ENCODE peak calls at places on chromosomes 12 and 14, in four cellular contexts. U is prostate gland, F is upper lobe of left lung, V is sigmoid colon. H is an unnamed sample.

GRCh38 chr12:130796985-130797686 is 41.9 kb downstream of the STX2 start:
- DNase-seq in V (no peak), U (no peak), F (peak; percentile 70), H (no peak)

GRCh38 chr12:93311827-93312226 is 65.9 kb upstream of the NUDT4 start:
- DNase-seq in U (no peak), V (no peak), F (no peak), H (no peak)

GRCh38 chr12:87467893-87468292 is 561.3 kb downstream of the C12orf50 start:
- DNase-seq in U (no peak), V (no peak), F (no peak), H (no peak)

GRCh38 chr14:76143642-76144041 is 8.1 kb upstream of the GPATCH2L start:
- DNase-seq in V (no peak), U (no peak), F (no peak), H (no peak)

GRCh38 chr12:51430196-51430895 is 5.7 kb downstream of the SLC4A8 start:
- DNase-seq in U (no peak), V (no peak), F (no peak), H (no peak)

GRCh38 chr14:55240526-55241178 is 30.6 kb upstream of the FBXO34 start:
- DNase-seq in F (peak; percentile 82), V (no peak), U (no peak), H (no peak)

GRCh38 chr12:71938728-71939385 is at the start of gene TPH2:
- DNase-seq in V (no peak), F (peak; percentile 38), U (no peak), H (no peak)

GRCh38 chr12:6229224-6229748 is 29.1 kb downstream of the CD9 start:
- DNase-seq in U (peak; percentile 93), V (peak; percentile 86), F (no peak), H (peak; percentile 73)

GRCh38 chr12:6724409-6724797 is 557 bp downstream of the COPS7A start:
- DNase-seq in F (no peak), U (peak; percentile 7), V (peak; percentile 72), H (no peak)

GRCh38 chr12:46855760-46856159 is 30.0 kb upstream of the SLC38A4 start:
- DNase-seq in V (no peak), U (no peak), F (no peak), H (no peak)

GRCh38 chr12:26712892-26713291 is 120.1 kb downstream of the ITPR2 start:
- DNase-seq in U (no peak), F (no peak), V (no peak), H (no peak)

GRCh38 chr12:45008211-45008610 is 42.7 kb downstream of the DBX2 start:
- DNase-seq in U (no peak), V (no peak), F (no peak), H (no peak)

GRCh38 chr12:113007166-113007565 is 28.8 kb downstream of the OAS2 start:
- DNase-seq in F (no peak), V (no peak), U (no peak), H (no peak)

GRCh38 chr12:123253606-123254459 is 17.8 kb downstream of the CDK2AP1 start:
- DNase-seq in U (peak; percentile 38), V (no peak), F (no peak), H (no peak)

GRCh38 chr14:92844220-92844619 is 50.1 kb downstream of the GOLGA5 start:
- DNase-seq in V (no peak), U (no peak), F (no peak), H (no peak)

GRCh38 chr12:98464155-98464554 is 51.2 kb upstream of the TMPO start:
- DNase-seq in U (no peak), V (no peak), F (no peak), H (no peak)

GRCh38 chr12:104680070-104680469 is 223.3 kb downstream of the CHST11 start:
- DNase-seq in V (no peak), U (no peak), F (no peak), H (no peak)

GRCh38 chr14:104343690-104344640 is 205.6 kb downstream of the KIF26A start:
- DNase-seq in V (peak; percentile 41), F (peak; percentile 47), U (no peak), H (no peak)

GRCh38 chr12:104486943-104487819 is 30.4 kb downstream of the CHST11 start:
- DNase-seq in U (no peak), V (no peak), F (no peak), H (no peak)

GRCh38 chr14:43001729-43002128 is 1395.1 kb downstream of the LRFN5 start:
- DNase-seq in V (no peak), F (no peak), U (no peak), H (no peak)

GRCh38 chr12:49364989-49365388 is 2.3 kb upstream of the SPATS2 start:
- DNase-seq in U (no peak), F (no peak), V (no peak), H (no peak)

GRCh38 chr12:84069699-84070098 is 842.9 kb downstream of the SLC6A15 start:
- DNase-seq in F (no peak), V (no peak), U (no peak), H (no peak)

GRCh38 chr12:127926004-127926403 is 341.0 kb upstream of the TMEM132C start:
- DNase-seq in F (no peak), V (no peak), U (no peak), H (no peak)

GRCh38 chr12:51897181-51897580 is 9.3 kb downstream of the ANKRD33 start:
- DNase-seq in F (no peak), V (peak; percentile 68), U (no peak), H (no peak)

GRCh38 chr12:127287256-127287655 is 979.7 kb upstream of the TMEM132C start:
- DNase-seq in F (no peak), U (no peak), V (no peak), H (no peak)

GRCh38 chr12:48121522-48121921 is 2.4 kb downstream of the PFKM start:
- DNase-seq in V (no peak), U (no peak), F (no peak), H (no peak)

GRCh38 chr14:104361101-104361591 is 218.4 kb upstream of the C14orf180 start:
- DNase-seq in U (no peak), V (peak; percentile 40), F (peak; percentile 59), H (peak; percentile 47)

GRCh38 chr14:52835122-52835903 is 43.9 kb upstream of the GNPNAT1 start:
- DNase-seq in V (no peak), U (no peak), F (no peak), H (no peak)

GRCh38 chr12:46604684-46605083 is 221.1 kb downstream of the SLC38A4 start:
- DNase-seq in U (no peak), V (no peak), F (no peak), H (no peak)

GRCh38 chr12:3869860-3870259 is 3.3 kb downstream of the PARP11 start:
- DNase-seq in U (no peak), V (no peak), F (no peak), H (no peak)

GRCh38 chr14:22390824-22391461 is 198.1 kb downstream of the DAD1 start:
- DNase-seq in F (no peak), V (no peak), U (no peak), H (no peak)

GRCh38 chr14:83118029-83118428 is 1584.4 kb upstream of the SEL1L start:
- DNase-seq in V (no peak), F (no peak), U (no peak), H (no peak)

GRCh38 chr14:22414876-22415632 is 174.0 kb downstream of the DAD1 start:
- DNase-seq in F (no peak), U (no peak), V (no peak), H (no peak)

GRCh38 chr12:116150001-116150400 is 127.5 kb downstream of the MED13L start:
- DNase-seq in U (no peak), F (no peak), V (no peak), H (no peak)

GRCh38 chr12:98373982-98374381 is 141.4 kb upstream of the TMPO start:
- DNase-seq in F (no peak), U (no peak), V (no peak), H (no peak)

GRCh38 chr12:90851800-90852718 is 102.9 kb downstream of the CCER1 start:
- DNase-seq in F (no peak), U (no peak), V (no peak), H (no peak)

GRCh38 chr12:43278268-43278832 is 273.7 kb downstream of the ADAMTS20 start:
- DNase-seq in V (no peak), F (no peak), U (no peak), H (no peak)

GRCh38 chr12:67366530-67367196 is 97.5 kb downstream of the CAND1 start:
- DNase-seq in U (no peak), F (no peak), V (no peak), H (no peak)

GRCh38 chr14:33307691-33308369 is 369.2 kb downstream of the NPAS3 start:
- DNase-seq in U (no peak), F (no peak), V (peak; percentile 66), H (no peak)

DNA sequence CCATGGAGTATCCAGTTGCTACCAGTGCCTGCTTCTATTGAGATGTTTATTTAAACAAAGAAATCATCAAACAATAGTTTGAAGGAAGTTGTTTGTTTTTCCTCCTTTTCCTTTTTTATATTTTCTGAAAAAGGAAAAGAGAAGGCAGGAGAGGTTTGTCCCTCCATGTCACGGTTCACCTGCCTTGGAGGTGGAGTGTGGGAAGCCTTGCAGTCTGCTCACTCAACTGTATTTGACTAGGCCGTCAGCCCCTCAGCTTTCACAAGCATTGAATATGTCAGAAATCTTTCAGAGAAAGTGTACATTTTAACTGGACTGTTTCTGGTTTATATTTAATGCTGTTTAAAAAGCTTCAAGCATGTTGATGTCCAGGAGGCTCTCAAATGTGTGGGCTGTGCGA is 370.4 kb downstream of the NPAS3 start:
- DNase-seq in V (no peak), U (no peak), F (no peak), H (no peak)
- H3K27ac ChIP-seq in V (no peak overlapping the region), U (no peak overlapping the region), F (no peak overlapping the region), H (no peak overlapping the region)

GRCh38 chr12:114691810-114692557 is 8.0 kb upstream of the TBX3 start:
- DNase-seq in F (peak; percentile 58), V (peak; percentile 48), U (peak; percentile 51), H (no peak)

GRCh38 chr12:114691196-114691595 is 7.2 kb upstream of the TBX3 start:
- DNase-seq in U (peak; percentile 57), F (no peak), V (peak; percentile 50), H (no peak)

GRCh38 chr12:114689075-114689994 is 5.4 kb upstream of the TBX3 start:
- DNase-seq in V (no peak), U (no peak), F (no peak), H (no peak)

GRCh38 chr12:114688256-114688845 is 4.4 kb upstream of the TBX3 start:
- DNase-seq in V (no peak), U (no peak), F (no peak), H (no peak)

GRCh38 chr12:114690267-114691135 is 6.5 kb upstream of the TBX3 start:
- DNase-seq in U (no peak), V (no peak), F (no peak), H (no peak)
- H3K4me1 ChIP-seq in U (peaks cover 28% of the 10 kb centered on the region), V (peaks cover 22% of the 10 kb centered on the region), F (no peaks in the 10 kb centered on the region), H (no peaks in the 10 kb centered on the region)

DNA sequence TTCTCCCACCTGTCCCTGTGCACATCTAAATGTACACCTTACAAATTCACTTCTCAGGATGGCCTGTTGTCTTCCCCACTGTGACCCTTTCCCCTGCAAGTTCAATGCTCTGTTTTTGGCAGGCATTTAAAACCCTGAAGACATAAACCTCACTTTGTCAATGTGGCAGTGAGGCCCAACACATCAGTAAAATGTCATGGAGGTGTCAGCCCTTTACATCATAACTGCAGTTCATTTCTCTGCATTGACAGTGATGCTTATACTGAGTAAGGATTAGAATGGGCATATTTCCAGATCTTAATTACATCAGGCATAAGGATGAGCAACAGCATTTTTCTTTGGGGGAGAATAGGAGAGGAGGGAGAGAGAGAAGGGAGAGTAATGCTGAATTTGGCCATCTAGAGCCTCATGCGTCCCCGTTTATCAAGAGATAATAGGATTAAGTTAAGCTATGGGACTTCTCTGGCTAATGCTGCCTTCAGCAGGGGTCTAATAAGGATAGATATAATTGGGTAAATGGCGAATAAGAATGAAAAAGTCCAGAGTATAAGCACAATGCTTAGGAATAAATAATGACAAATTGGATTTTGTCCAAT is 470.2 kb downstream of the EGLN3 start:
- DNase-seq in U (no peak), V (no peak), F (no peak), H (no peak)
- TF ChIP-seq POLR2AphosphoS5 in U (no peak), V (no peak), F (no peak), H (no peak)

GRCh38 chr12:2154050-2154449 is 101.3 kb downstream of the CACNA1C start:
- DNase-seq in U (no peak), V (no peak), F (no peak), H (no peak)
- H3K27ac ChIP-seq in U (no peak overlapping the region), V (peak overlapping the region; percentile 80), F (peak overlapping the region; percentile 65), H (peak overlapping the region; percentile 43)

H was measured in breast epithelium.